ENCODE peak calls at places on chromosome 13, in eight cellular contexts. G, F, D, Q, J, O, L and H are unnamed samples.

GRCh38 chr13:20391597-20392452 is 133.8 kb downstream of the CRYL1 start:
- DNase-seq in D (no peak), J (peak; percentile 64), L (no peak), Q (no peak), F (no peak), O (no peak), G (no peak), H (no peak)

GRCh38 chr13:41520699-41521630 is 63.6 kb downstream of the RGCC start:
- DNase-seq in O (no peak), F (no peak), L (no peak), G (no peak), D (no peak), J (no peak), Q (peak; percentile 30), H (no peak)

GRCh38 chr13:77544365-77544764 is 8.9 kb downstream of the SCEL start:
- DNase-seq in Q (peak; percentile 85), F (no peak), D (peak; percentile 71), J (no peak), L (peak; percentile 46), O (no peak), G (no peak), H (no peak)

GRCh38 chr13:70391678-70392077 is 283.4 kb upstream of the KLHL1 start:
- DNase-seq in G (no peak), F (no peak), J (no peak), O (no peak), D (no peak), Q (no peak), L (no peak), H (no peak)

GRCh38 chr13:95367309-95367843 is 66.1 kb upstream of the ABCC4 start:
- DNase-seq in O (no peak), F (no peak), Q (no peak), D (no peak), L (no peak), J (no peak), G (peak; percentile 1), H (no peak)

GRCh38 chr13:26991508-26992181 is 180.0 kb downstream of the USP12 start:
- DNase-seq in O (no peak), Q (peak; percentile 35), G (no peak), F (no peak), D (no peak), L (no peak), J (no peak), H (no peak)

GRCh38 chr13:46160474-46161066 is 21.4 kb downstream of the LCP1 start:
- DNase-seq in D (peak; percentile 69), F (peak; percentile 39), O (peak; percentile 30), J (no peak), Q (peak; percentile 75), G (peak; percentile 69), L (no peak), H (peak; percentile 80)

GRCh38 chr13:78826936-78827335 is 168.0 kb upstream of the OBI1 start:
- DNase-seq in L (no peak), J (no peak), O (no peak), Q (no peak), D (no peak), F (no peak), G (no peak), H (no peak)

GRCh38 chr13:85108356-85108755 is 690.9 kb downstream of the SLITRK6 start:
- DNase-seq in G (no peak), D (no peak), L (no peak), F (no peak), O (no peak), J (no peak), Q (no peak), H (peak; percentile 1)

GRCh38 chr13:50684366-50684765 is 159.1 kb downstream of the DLEU7 start:
- DNase-seq in D (peak; percentile 87), G (no peak), F (no peak), Q (no peak), J (no peak), O (no peak), L (no peak), H (no peak)

GRCh38 chr13:33204130-33204927 is 81.2 kb downstream of the STARD13 start:
- DNase-seq in D (peak; percentile 89), O (no peak), G (no peak), J (no peak), F (peak; percentile 72), Q (peak; percentile 95), L (peak; percentile 73), H (peak; percentile 67)

GRCh38 chr13:29847501-29847983 is 2.9 kb downstream of the UBL3 start:
- DNase-seq in G (no peak), Q (peak; percentile 62), L (peak; percentile 14), D (peak; percentile 65), O (no peak), F (peak; percentile 56), J (no peak), H (no peak)

GRCh38 chr13:26272621-26273020 is 18.7 kb downstream of the CDK8 start:
- DNase-seq in F (no peak), Q (no peak), J (no peak), L (no peak), O (no peak), G (no peak), D (no peak), H (no peak)

GRCh38 chr13:26784704-26785639 is 24.4 kb upstream of the GPR12 start:
- DNase-seq in L (peak; percentile 13), O (no peak), J (peak; percentile 56), Q (no peak), D (no peak), G (peak; percentile 95), F (no peak), H (peak; percentile 1)

GRCh38 chr13:30846844-30847243 is 59.2 kb upstream of the MEDAG start:
- DNase-seq in D (no peak), G (no peak), J (no peak), L (no peak), O (no peak), F (no peak), Q (no peak), H (peak; percentile 34)

GRCh38 chr13:94710881-94711560 is 1.3 kb downstream of the SOX21 start:
- DNase-seq in D (no peak), F (no peak), L (no peak), O (no peak), G (no peak), Q (no peak), J (no peak), H (peak; percentile 21)

GRCh38 chr13:27283906-27284523 is 13.4 kb downstream of the RASL11A start:
- DNase-seq in D (peak; percentile 26), F (peak; percentile 30), G (peak; percentile 53), O (no peak), J (no peak), L (no peak), Q (peak; percentile 44), H (peak; percentile 51)

GRCh38 chr13:87754097-87754496 is 82.9 kb downstream of the SLITRK5 start:
- DNase-seq in F (no peak), L (no peak), G (no peak), O (no peak), J (no peak), D (no peak), Q (no peak), H (no peak)

DNA sequence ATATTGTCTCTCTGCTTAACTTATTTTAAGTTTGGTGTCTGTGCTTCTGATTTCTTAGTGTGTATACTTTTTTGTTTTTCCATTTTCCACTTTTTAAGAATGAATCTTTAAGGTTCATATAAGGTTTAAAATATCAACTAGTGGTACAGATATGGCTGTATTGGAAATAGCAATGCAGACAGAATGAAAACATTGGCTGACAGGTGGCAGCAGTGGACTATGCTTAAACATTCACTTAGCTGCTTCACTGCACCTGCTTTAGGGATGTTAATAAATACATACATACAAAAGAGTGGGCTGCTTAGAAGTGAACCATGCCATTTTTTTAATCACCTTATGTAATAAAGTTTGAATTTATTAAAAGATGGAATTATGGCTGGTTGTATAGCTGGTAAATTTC is 27.3 kb downstream of the TM9SF2 start:
- DNase-seq in G (peak; percentile 18), Q (peak; percentile 16), F (no peak), D (peak; percentile 24), J (no peak), L (no peak), O (no peak), H (peak; percentile 53)
- TF ChIP-seq CTCF in G (peak; percentile 60), Q (peak; percentile 4), F (peak; percentile 25), D (no peak), J (no peak), L (no peak), O (no peak), H (peak; percentile 47)

GRCh38 chr13:32031025-32031814 is at the start of gene FRY:
- DNase-seq in G (peak; percentile 49), L (peak; percentile 27), J (peak; percentile 84), D (peak; percentile 55), O (no peak), Q (peak; percentile 64), F (peak; percentile 46), H (peak; percentile 69)

GRCh38 chr13:32032780-32033179 is 1.2 kb downstream of the FRY start:
- DNase-seq in O (no peak), Q (no peak), D (peak; percentile 22), J (no peak), F (no peak), G (no peak), L (no peak), H (no peak)

GRCh38 chr13:32026619-32027018 is 5.0 kb upstream of the FRY start:
- DNase-seq in G (no peak), Q (no peak), J (no peak), O (no peak), L (no peak), D (no peak), F (no peak), H (no peak)

GRCh38 chr13:32031815-32032345 is 306 bp downstream of the FRY start:
- DNase-seq in L (no peak), G (no peak), J (no peak), F (no peak), O (no peak), Q (no peak), D (peak; percentile 30), H (no peak)

GRCh38 chr13:32029684-32030083 is 1.9 kb upstream of the FRY start:
- DNase-seq in F (no peak), L (no peak), G (no peak), D (no peak), J (no peak), Q (no peak), O (no peak), H (no peak)
- TF ChIP-seq CTCF in F (no peak), L (no peak), G (no peak), D (no peak), J (no peak), Q (no peak), O (no peak), H (no peak)

GRCh38 chr13:38693641-38694040 is 6.8 kb downstream of the FREM2 start:
- DNase-seq in F (no peak), O (no peak), G (no peak), Q (no peak), J (no peak), L (no peak), D (no peak), H (no peak)
- TF ChIP-seq CTCF in F (no peak), O (no peak), G (no peak), Q (no peak), J (no peak), L (no peak), D (no peak), H (no peak)

DNA sequence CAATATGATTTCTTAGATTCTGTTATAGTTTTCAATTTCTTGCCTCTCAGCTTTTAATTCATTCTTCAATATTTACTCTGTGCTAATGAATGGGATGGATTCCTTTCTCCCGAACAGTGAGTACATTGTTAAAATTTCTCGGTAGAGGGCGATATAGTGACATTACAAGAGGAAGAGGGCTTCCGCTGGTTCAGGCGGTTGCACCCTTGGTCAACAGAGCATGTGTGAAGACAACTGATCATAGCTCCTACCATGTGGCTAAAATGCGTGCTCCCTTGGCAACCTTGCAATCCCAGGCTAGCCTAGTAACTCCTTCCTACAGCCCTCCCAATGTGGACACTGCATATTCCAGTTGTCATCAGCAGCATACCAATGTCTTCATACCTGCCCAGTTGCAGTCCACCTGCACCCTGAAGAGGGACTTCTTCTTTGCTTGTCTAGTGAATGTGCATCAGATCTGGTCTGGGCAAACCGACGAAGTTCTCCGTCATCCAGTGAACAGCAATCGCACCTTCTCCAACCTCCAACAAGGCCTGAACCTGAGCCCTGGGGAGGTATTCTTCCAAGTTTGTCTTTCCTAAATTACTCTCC is 653.0 kb upstream of the GPC6 start:
- DNase-seq in D (no peak), O (no peak), G (no peak), F (no peak), J (no peak), Q (peak; percentile 61), L (no peak), H (peak; percentile 59)
- TF ChIP-seq CTCF in D (no peak), O (peak; percentile 10), G (no peak), F (no peak), J (no peak), Q (peak; percentile 46), L (no peak), H (no peak)